ENCODE peak calls at places on chromosomes 11 and 22, in ten cellular contexts. Y, K, T, G, V, R, O, H, B and C are unnamed samples.

GRCh38 chr22:43643362-43643761 is 168.7 kb downstream of the EFCAB6 start:
- DNase-seq in T (no peak), V (peak; percentile 40), R (no peak), G (no peak), K (no peak), B (no peak), Y (no peak), O (no peak), H (no peak), C (no peak)

GRCh38 chr11:3836903-3837302 is 3.9 kb downstream of the RHOG start:
- DNase-seq in V (no peak), H (no peak), T (no peak), R (no peak), O (peak; percentile 28), K (peak; percentile 38), G (no peak), Y (no peak), B (no peak), C (no peak)

GRCh38 chr22:45887202-45888131 is 89.5 kb downstream of the WNT7B start:
- DNase-seq in K (no peak), G (no peak), T (no peak), O (no peak), R (peak; percentile 34), Y (no peak), B (no peak), V (no peak), H (peak; percentile 78), C (no peak)

GRCh38 chr11:88320149-88320559 is 17.4 kb downstream of the CTSC start:
- DNase-seq in H (no peak), V (no peak), B (no peak), R (peak; percentile 14), Y (no peak), O (no peak), K (no peak), G (no peak), T (peak; percentile 95), C (no peak)

GRCh38 chr11:107457205-107457557 is 444 bp downstream of the CWF19L2 start:
- DNase-seq in G (no peak), H (peak; percentile 11), V (no peak), T (no peak), K (no peak), R (no peak), Y (no peak), O (no peak), B (peak; percentile 54), C (no peak)

GRCh38 chr11:12175694-12176241 is 65.4 kb downstream of the MICAL2 start:
- DNase-seq in O (no peak), Y (no peak), B (no peak), R (peak; percentile 67), G (no peak), H (peak; percentile 97), T (peak; percentile 90), V (no peak), K (no peak), C (peak; percentile 61)

GRCh38 chr22:48975252-48975780 is 852.4 kb downstream of the BRD1 start:
- DNase-seq in Y (no peak), O (no peak), K (no peak), G (no peak), H (no peak), B (no peak), V (no peak), R (no peak), T (no peak), C (peak; percentile 41)

GRCh38 chr11:63829823-63830489 is 9.0 kb upstream of the MARK2 start:
- DNase-seq in V (no peak), T (peak; percentile 38), G (no peak), K (no peak), O (no peak), Y (no peak), B (peak; percentile 68), R (no peak), H (no peak), C (no peak)

GRCh38 chr22:16781074-16781763 is 44.0 kb downstream of the XKR3 start:
- DNase-seq in K (no peak), T (no peak), G (no peak), B (no peak), R (no peak), O (no peak), V (no peak), Y (no peak), H (no peak), C (no peak)